ENCODE peak calls at places on chromosomes 6 and 20, in five cellular contexts. One of them, this sample, is unnamed.
A peak's percentile ranks its signal among the peaks of the same experiment; 100 is the strongest.

GRCh38 chr6:47595785-47596184 is 102.6 kb upstream of the ADGRF4 start:
- DNase-seq in renal cortical epithelial cell: no peak
- DNase-seq in neural crest cell: no peak
- DNase-seq in myocyte: no peak
- DNase-seq in cardiac fibroblast: no peak
- DNase-seq in this sample: no peak

GRCh38 chr6:164927288-164928040 is 381.9 kb downstream of the C6orf118 start:
- DNase-seq in renal cortical epithelial cell: peak; percentile 30
- DNase-seq in neural crest cell: peak; percentile 84
- DNase-seq in myocyte: peak; percentile 65
- DNase-seq in cardiac fibroblast: peak; percentile 71
- DNase-seq in this sample: peak; percentile 46

GRCh38 chr6:140537834-140538680 is 1163.6 kb upstream of the CITED2 start:
- DNase-seq in renal cortical epithelial cell: peak; percentile 100
- DNase-seq in neural crest cell: peak; percentile 15
- DNase-seq in myocyte: peak; percentile 97
- DNase-seq in cardiac fibroblast: peak; percentile 96
- DNase-seq in this sample: peak; percentile 92

GRCh38 chr6:46159229-46159628 is 11.6 kb downstream of the ENPP5 start:
- DNase-seq in renal cortical epithelial cell: no peak
- DNase-seq in neural crest cell: no peak
- DNase-seq in myocyte: no peak
- DNase-seq in cardiac fibroblast: no peak
- DNase-seq in this sample: no peak

GRCh38 chr20:19924255-19924654 is 92.9 kb upstream of the NAA20 start:
- DNase-seq in renal cortical epithelial cell: no peak
- DNase-seq in neural crest cell: no peak
- DNase-seq in myocyte: no peak
- DNase-seq in cardiac fibroblast: no peak
- DNase-seq in this sample: no peak

GRCh38 chr6:7106215-7106751 is 1.5 kb upstream of the RREB1 start:
- DNase-seq in renal cortical epithelial cell: no peak
- DNase-seq in neural crest cell: no peak
- DNase-seq in myocyte: no peak
- DNase-seq in cardiac fibroblast: peak; percentile 44
- DNase-seq in this sample: peak; percentile 16

GRCh38 chr20:25745738-25746137 is 49.1 kb upstream of the ZNF337 start:
- DNase-seq in renal cortical epithelial cell: no peak
- DNase-seq in neural crest cell: no peak
- DNase-seq in myocyte: no peak
- DNase-seq in cardiac fibroblast: no peak
- DNase-seq in this sample: no peak

GRCh38 chr6:157159339-157159738 is 164.0 kb downstream of the TMEM242 start:
- DNase-seq in renal cortical epithelial cell: no peak
- DNase-seq in neural crest cell: no peak
- DNase-seq in myocyte: no peak
- DNase-seq in cardiac fibroblast: no peak
- DNase-seq in this sample: no peak

GRCh38 chr20:10802201-10802600 is 128.4 kb upstream of the JAG1 start:
- DNase-seq in renal cortical epithelial cell: peak; percentile 67
- DNase-seq in neural crest cell: no peak
- DNase-seq in myocyte: peak; percentile 59
- DNase-seq in cardiac fibroblast: peak; percentile 16
- DNase-seq in this sample: peak; percentile 8

GRCh38 chr6:142883011-142883410 is 62.0 kb downstream of the HIVEP2 start:
- DNase-seq in renal cortical epithelial cell: peak; percentile 33
- DNase-seq in neural crest cell: no peak
- DNase-seq in myocyte: peak; percentile 56
- DNase-seq in cardiac fibroblast: peak; percentile 72
- DNase-seq in this sample: no peak

GRCh38 chr6:68559716-68560115 is 75.4 kb upstream of the ADGRB3 start:
- DNase-seq in renal cortical epithelial cell: peak; percentile 7
- DNase-seq in neural crest cell: peak; percentile 34
- DNase-seq in myocyte: no peak
- DNase-seq in cardiac fibroblast: no peak
- DNase-seq in this sample: no peak

GRCh38 chr20:37522258-37523011 is 1.4 kb downstream of the NNAT start:
- DNase-seq in renal cortical epithelial cell: peak; percentile 44
- DNase-seq in neural crest cell: no peak
- DNase-seq in myocyte: no peak
- DNase-seq in cardiac fibroblast: peak; percentile 48
- DNase-seq in this sample: no peak

GRCh38 chr6:139436521-139437348 is 62.3 kb upstream of the CITED2 start:
- DNase-seq in renal cortical epithelial cell: peak; percentile 99
- DNase-seq in neural crest cell: no peak
- DNase-seq in myocyte: peak; percentile 77
- DNase-seq in cardiac fibroblast: peak; percentile 29
- DNase-seq in this sample: peak; percentile 53

GRCh38 chr20:37680420-37680819 is 13.4 kb upstream of the CTNNBL1 start:
- DNase-seq in renal cortical epithelial cell: no peak
- DNase-seq in neural crest cell: no peak
- DNase-seq in myocyte: peak; percentile 18
- DNase-seq in cardiac fibroblast: no peak
- DNase-seq in this sample: peak; percentile 56

GRCh38 chr6:145142958-145143357 is 592.4 kb downstream of the EPM2A start:
- DNase-seq in renal cortical epithelial cell: no peak
- DNase-seq in neural crest cell: no peak
- DNase-seq in myocyte: no peak
- DNase-seq in cardiac fibroblast: no peak
- DNase-seq in this sample: no peak

GRCh38 chr6:108768792-108769524 is 79.3 kb upstream of the ARMC2 start:
- DNase-seq in renal cortical epithelial cell: no peak
- DNase-seq in neural crest cell: no peak
- DNase-seq in myocyte: no peak
- DNase-seq in cardiac fibroblast: no peak
- DNase-seq in this sample: no peak

GRCh38 chr6:4853782-4854511 is 77.7 kb downstream of the CDYL start:
- DNase-seq in renal cortical epithelial cell: no peak
- DNase-seq in neural crest cell: no peak
- DNase-seq in myocyte: no peak
- DNase-seq in cardiac fibroblast: no peak
- DNase-seq in this sample: no peak